ENCODE peak calls at places on chromosomes 7 and 10, in four cellular contexts. H is upper lobe of right lung, O is heart left ventricle, U is heart right ventricle. Y is an unnamed sample.

GRCh38 chr10:11629731-11630130 is 18.3 kb upstream of the USP6NL start:
- DNase-seq in H (no peak), O (no peak), U (no peak), Y (no peak)

GRCh38 chr7:141133646-141134045 is 59.8 kb downstream of the TMEM178B start:
- DNase-seq in H (no peak), O (no peak), U (no peak), Y (no peak)

GRCh38 chr7:101390901-101391301 is 28.2 kb downstream of the COL26A1 start:
- DNase-seq in H (no peak), U (peak; percentile 55), O (peak; percentile 38), Y (no peak)

GRCh38 chr7:112224186-112224585 is 17.7 kb downstream of the ZNF277 start:
- DNase-seq in U (no peak), O (no peak), H (no peak), Y (no peak)

GRCh38 chr10:22230331-22230833 is 12.6 kb upstream of the EBLN1 start:
- DNase-seq in O (no peak), U (no peak), H (no peak), Y (no peak)

GRCh38 chr7:140674899-140675701 is 2.4 kb downstream of the ADCK2 start:
- DNase-seq in H (peak; percentile 30), U (peak; percentile 41), O (no peak), Y (peak; percentile 64)

GRCh38 chr7:5282464-5283316 is at the start of gene SLC29A4:
- DNase-seq in H (peak; percentile 77), O (peak; percentile 53), U (peak; percentile 25), Y (no peak)

GRCh38 chr10:101031796-101032636 is 982 bp downstream of the SFXN3 start:
- DNase-seq in O (peak; percentile 90), U (peak; percentile 87), H (peak; percentile 92), Y (peak; percentile 83)

GRCh38 chr10:76583711-76584161 is 1053.9 kb downstream of the KCNMA1 start:
- DNase-seq in H (no peak), O (no peak), U (no peak), Y (no peak)

GRCh38 chr7:130838738-130839137 is 104.7 kb upstream of the KLF14 start:
- DNase-seq in U (no peak), H (no peak), O (no peak), Y (no peak)

GRCh38 chr10:53754851-53755250 is 982.3 kb upstream of the MBL2 start:
- DNase-seq in U (no peak), H (no peak), O (no peak), Y (no peak)

GRCh38 chr7:131183611-131184119 is 144.0 kb upstream of the MKLN1 start:
- DNase-seq in H (no peak), U (no peak), O (no peak), Y (no peak)

GRCh38 chr7:81482600-81483186 is 287.2 kb downstream of the HGF start:
- DNase-seq in U (no peak), H (no peak), O (no peak), Y (no peak)

GRCh38 chr7:113774182-113774807 is 144.5 kb downstream of the PPP1R3A start:
- DNase-seq in U (peak; percentile 31), O (no peak), H (no peak), Y (no peak)

GRCh38 chr10:73228247-73228646 is 18.8 kb downstream of the DNAJC9 start:
- DNase-seq in U (no peak), O (no peak), H (no peak), Y (no peak)

GRCh38 chr7:158596745-158597144 is 9.1 kb upstream of the PTPRN2 start:
- DNase-seq in O (no peak), H (no peak), U (no peak), Y (no peak)

GRCh38 chr10:118958984-118959916 is 70.3 kb upstream of the NANOS1 start:
- DNase-seq in H (no peak), U (peak; percentile 68), O (peak; percentile 67), Y (no peak)

GRCh38 chr7:69654849-69655707 is 56.8 kb downstream of the AUTS2 start:
- DNase-seq in O (no peak), H (no peak), U (no peak), Y (no peak)

GRCh38 chr7:6262206-6262605 is 10.2 kb downstream of the CYTH3 start:
- DNase-seq in O (no peak), H (no peak), U (no peak), Y (no peak)

GRCh38 chr7:45216622-45217165 is 59.1 kb downstream of the RAMP3 start:
- DNase-seq in U (no peak), O (no peak), H (no peak), Y (no peak)

GRCh38 chr10:71581376-71581775 is 138.2 kb downstream of the C10orf105 start:
- DNase-seq in U (no peak), H (no peak), O (no peak), Y (no peak)

GRCh38 chr10:20248309-20248708 is 432.1 kb downstream of the PLXDC2 start:
- DNase-seq in O (no peak), H (no peak), U (no peak), Y (no peak)

GRCh38 chr10:129593953-129594352 is 126.9 kb downstream of the MGMT start:
- DNase-seq in H (no peak), U (no peak), O (no peak), Y (no peak)

GRCh38 chr10:96283351-96283750 is 12.0 kb upstream of the BLNK start:
- DNase-seq in O (no peak), U (no peak), H (no peak), Y (no peak)

GRCh38 chr10:70573599-70574506 is 28.7 kb downstream of the PRF1 start:
- DNase-seq in U (no peak), H (peak; percentile 23), O (no peak), Y (no peak)

GRCh38 chr7:108091461-108091831 is 38.7 kb downstream of the LAMB4 start:
- DNase-seq in O (no peak), H (no peak), U (no peak), Y (no peak)

GRCh38 chr10:80664071-80664680 is 126.5 kb downstream of the SH2D4B start:
- DNase-seq in O (peak; percentile 73), U (peak; percentile 74), H (peak; percentile 86), Y (peak; percentile 57)

GRCh38 chr10:6741561-6741960 is 161.5 kb upstream of the PRKCQ start:
- DNase-seq in O (no peak), U (no peak), H (no peak), Y (no peak)

GRCh38 chr7:16084370-16084769 is 337.0 kb downstream of the CRPPA start:
- DNase-seq in H (no peak), O (no peak), U (peak; percentile 41), Y (no peak)

GRCh38 chr7:34060548-34060947 is 155.2 kb downstream of the BMPER start:
- DNase-seq in H (no peak), U (no peak), O (no peak), Y (no peak)

GRCh38 chr10:72292223-72292691 is 18.5 kb downstream of the DDIT4 start:
- DNase-seq in O (no peak), U (no peak), H (no peak), Y (no peak)

GRCh38 chr7:151056286-151057037 is 1.2 kb downstream of the CDK5 start:
- DNase-seq in O (no peak), U (no peak), H (no peak), Y (no peak)
- TF ChIP-seq CTCF in O (no peak), U (no peak), H (no peak), Y (no peak)

DNA sequence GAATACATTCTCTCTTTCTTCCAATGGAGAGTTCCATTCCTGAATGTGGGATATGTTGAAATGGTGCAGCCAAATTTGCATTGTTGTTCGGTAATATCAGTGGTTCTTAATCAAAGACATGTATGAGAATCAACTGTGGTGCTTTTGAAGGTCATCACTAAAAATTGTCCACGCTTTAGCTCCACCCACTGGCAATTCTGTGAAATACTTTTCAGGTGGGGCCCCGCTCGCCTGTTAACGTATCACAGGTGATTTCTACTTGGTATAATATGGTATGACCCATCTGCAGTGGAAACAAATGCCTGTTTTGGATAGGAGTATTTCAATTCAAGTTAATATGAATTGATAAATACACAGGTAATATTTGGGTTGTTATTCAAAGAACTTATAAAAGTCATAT is 178.4 kb downstream of the NSUN6 start:
- DNase-seq in O (no peak), H (no peak), U (no peak), Y (no peak)
- TF ChIP-seq CTCF in O (peak; percentile 39), H (peak; percentile 13), U (no peak), Y (no peak)

DNA sequence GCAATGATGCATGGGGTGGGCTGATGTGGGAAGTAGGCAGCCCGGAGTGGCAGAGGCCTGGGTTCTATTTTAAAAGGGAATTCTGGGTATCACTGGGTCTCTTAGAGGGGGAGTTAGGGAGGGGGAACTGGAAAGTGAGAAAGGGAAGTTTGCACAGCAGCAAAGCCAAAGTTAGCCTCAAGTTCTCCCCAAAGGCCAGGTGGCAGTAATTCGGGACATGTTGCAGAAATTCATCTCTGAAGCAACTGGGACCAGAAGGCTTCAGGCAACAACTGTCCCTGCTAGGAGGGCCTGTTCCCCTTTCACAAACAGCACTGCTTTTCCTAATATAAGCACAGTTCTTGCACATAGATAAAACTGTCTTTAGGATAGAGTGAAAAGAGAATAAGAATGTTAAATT is 67.4 kb downstream of the NOD1 start:
- DNase-seq in H (no peak), O (no peak), U (no peak), Y (no peak)
- TF ChIP-seq CTCF in H (no peak), O (no peak), U (no peak), Y (no peak)

GRCh38 chr7:23662983-23663313 is 17.1 kb upstream of the FAM221A start:
- DNase-seq in H (no peak), O (no peak), U (no peak), Y (no peak)
- TF ChIP-seq CTCF in H (no peak), O (no peak), U (no peak), Y (no peak)

DNA sequence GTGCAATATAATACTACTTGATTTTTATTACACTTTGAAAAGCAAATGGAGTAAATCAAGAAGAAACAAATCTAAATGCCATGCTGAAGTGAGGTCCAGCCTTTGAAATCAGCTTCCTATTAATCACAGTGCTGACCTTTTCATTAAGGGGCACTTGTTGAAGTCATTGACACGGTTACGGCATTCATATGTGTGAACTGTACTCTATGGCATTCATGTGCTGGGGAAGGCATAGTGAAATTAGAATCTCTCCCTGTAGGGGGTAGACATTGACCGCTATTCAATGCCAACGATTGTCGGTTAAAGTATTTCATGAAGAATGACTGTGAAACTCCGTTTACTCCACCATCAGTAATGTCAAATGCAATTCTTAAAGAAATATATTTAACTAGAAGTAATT is 296.1 kb upstream of the SEMA3A start:
- DNase-seq in U (no peak), O (no peak), H (no peak), Y (no peak)
- TF ChIP-seq CTCF in U (no peak), O (no peak), H (no peak), Y (no peak)

GRCh38 chr7:100049441-100050291 is at the start of gene ZSCAN21:
- DNase-seq in U (peak; percentile 85), O (peak; percentile 90), H (peak; percentile 93), Y (peak; percentile 90)
- TF ChIP-seq CTCF in U (no peak), O (peak; percentile 45), H (peak; percentile 24), Y (peak; percentile 25)